ENCODE peak calls at places on chromosomes 6 and 20, in four cellular contexts. S is OCI-LY7, X is tibial nerve, V is PC-3. F is an unnamed sample. For H3K4me1, the result is how much of the 10 kb centered on the place peaks cover.

GRCh38 chr20:35005463-35005961 is 49.8 kb downstream of the MYH7B start:
- DNase-seq in S (no peak), X (no peak), V (no peak), F (no peak)

GRCh38 chr6:705047-705446 is 12.1 kb upstream of the EXOC2 start:
- DNase-seq in S (no peak), X (no peak), V (no peak), F (no peak)

GRCh38 chr20:63178889-63179751 is 36.8 kb downstream of the YTHDF1 start:
- DNase-seq in S (peak), X (no peak), V (peak), F (peak)

GRCh38 chr6:63858691-63859090 is 223.1 kb downstream of the PHF3 start:
- DNase-seq in S (no peak), X (no peak), V (no peak), F (no peak)

GRCh38 chr6:18110160-18110559 is 12.3 kb downstream of the NHLRC1 start:
- DNase-seq in S (no peak), X (no peak), V (no peak), F (no peak)

GRCh38 chr6:38460216-38460615 is 179.5 kb downstream of the BTBD9 start:
- DNase-seq in S (no peak), X (no peak), V (peak), F (no peak)

GRCh38 chr6:33949877-33950831 is 146.4 kb upstream of the MLN start:
- DNase-seq in S (peak), X (no peak), V (no peak), F (peak)

GRCh38 chr20:50467618-50468373 is 42.4 kb upstream of the PTPN1 start:
- DNase-seq in S (peak), X (no peak), V (peak), F (no peak)

GRCh38 chr20:891121-892080 is 24.7 kb downstream of the ANGPT4 start:
- DNase-seq in S (no peak), X (peak), V (no peak), F (no peak)

GRCh38 chr6:89934685-89935366 is 40.6 kb downstream of the GJA10 start:
- DNase-seq in S (no peak), X (no peak), V (no peak), F (no peak)

DNA sequence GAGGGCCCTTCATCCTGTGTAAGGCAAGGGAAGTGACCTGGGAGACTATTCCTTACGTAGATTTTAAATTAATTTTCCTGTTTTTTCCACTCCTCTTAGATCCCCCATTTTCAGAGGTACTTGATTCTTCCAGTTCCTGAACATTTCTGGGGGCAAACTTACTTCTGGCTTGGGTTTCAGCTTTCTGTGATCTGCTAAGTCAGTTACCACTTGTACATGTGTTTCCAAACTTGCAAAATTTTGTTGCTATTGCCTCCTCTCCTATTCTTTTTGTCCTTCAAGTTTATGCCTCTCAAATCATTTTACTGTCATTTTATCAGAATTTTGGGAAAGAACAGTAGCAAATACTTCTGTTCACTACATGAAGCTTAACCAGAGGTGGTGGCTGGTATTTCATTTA is 81.2 kb downstream of the QRSL1 start:
- DNase-seq in S (no peak), X (no peak), V (no peak), F (no peak)
- H3K4me3 ChIP-seq in S (no peak), X (no peak), V (no peak), F (no peak)

DNA sequence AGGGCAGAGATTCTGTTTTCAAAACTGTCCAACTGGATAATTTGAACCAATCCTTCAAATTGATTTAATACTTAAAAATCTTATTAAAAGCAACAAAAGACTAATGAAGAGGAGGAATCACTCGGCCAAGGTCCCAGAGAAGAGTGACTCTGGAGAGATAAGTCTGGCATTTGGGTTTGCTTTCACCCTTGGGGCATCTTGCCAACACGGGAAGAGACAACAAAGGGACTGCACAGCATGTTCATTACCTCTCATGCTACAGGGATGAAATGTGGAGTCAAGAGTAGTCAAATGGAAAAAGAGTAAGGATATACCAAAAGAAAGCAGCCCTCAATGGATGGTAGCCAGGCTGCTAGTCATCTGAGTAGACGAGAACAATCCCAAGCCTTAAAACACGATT is 68.2 kb downstream of the KHDRBS2 start:
- DNase-seq in S (no peak), X (no peak), V (no peak), F (no peak)
- H3K4me1 ChIP-seq in S (under half), X (under half), V (under half), F (under half)

DNA sequence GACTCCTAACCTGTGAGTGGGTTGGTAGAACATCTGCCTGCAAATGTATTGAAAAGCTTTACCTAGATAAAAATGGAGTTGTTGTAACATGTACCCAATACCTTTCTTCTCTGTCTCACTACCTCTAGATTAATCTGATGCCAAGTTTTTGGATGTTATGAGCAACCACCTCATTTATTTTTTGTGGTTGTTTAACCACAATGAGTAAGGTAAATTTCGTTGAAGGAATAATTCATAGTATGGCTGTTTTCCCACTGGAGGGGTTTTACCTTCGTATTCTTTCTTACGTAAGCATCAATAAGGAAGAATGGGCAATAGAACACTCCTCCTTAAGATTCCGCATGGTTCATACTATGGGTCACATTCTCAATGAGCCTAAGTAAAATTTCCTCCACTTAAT is 165.4 kb downstream of the CDH26 start:
- DNase-seq in S (no peak), X (no peak), V (peak), F (no peak)
- H3K4me3 ChIP-seq in S (no peak), X (no peak), V (no peak), F (no peak)

GRCh38 chr20:22579711-22580697 is 4.4 kb downstream of the FOXA2 start:
- DNase-seq in S (no peak), X (no peak), V (no peak), F (no peak)
- H3K4me1 ChIP-seq in S (under half), X (under half), V (under half), F (under half)

DNA sequence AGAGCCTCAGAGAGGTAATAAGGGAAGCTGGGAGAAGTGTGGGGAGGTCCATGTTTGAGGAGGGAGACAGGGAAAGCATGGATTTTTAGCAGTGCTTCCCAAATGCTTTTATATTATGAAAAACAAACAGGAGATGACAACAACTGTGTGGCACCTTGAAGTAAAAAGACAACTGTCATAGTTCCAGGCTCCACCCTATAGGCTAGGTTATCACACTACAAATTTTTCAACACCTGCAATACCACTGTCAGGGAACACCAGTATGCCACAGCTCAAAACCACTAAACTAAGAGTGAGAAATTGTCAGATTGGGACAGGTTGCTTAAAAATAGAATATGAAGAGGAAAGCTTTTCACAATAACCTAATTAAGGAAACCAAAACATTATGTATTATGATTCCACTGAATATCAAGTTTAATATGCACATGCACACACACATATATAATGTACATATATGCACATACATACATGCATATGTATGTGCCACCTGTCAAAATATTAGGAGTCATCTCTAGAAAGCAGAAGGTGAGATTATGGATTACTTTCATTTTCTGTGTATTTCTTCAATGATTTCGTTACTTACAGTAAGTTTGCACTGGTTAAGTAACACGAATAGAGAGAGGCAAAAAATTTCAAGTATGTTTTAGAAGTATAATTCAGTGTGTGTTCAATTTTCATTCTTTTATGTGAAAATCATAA is 261.2 kb downstream of the PTPRK start:
- DNase-seq in S (no peak), X (no peak), V (no peak), F (no peak)
- H3K4me3 ChIP-seq in S (no peak), X (no peak), V (no peak), F (no peak)